ENCODE peak calls at places on chromosomes 4 and X, in four cellular contexts. Z is activated CD4-positive, alpha-beta T cell treated with anti-CD3 and anti-CD28 coated beads, Interleukin-2, amount 10 ng/mL, durations not matched to agents 7 days and 5 days; C is left ventricle myocardium inferior; P is NCI-H2081. S is an unnamed sample.

GRCh38 chr4:102219143-102219542 is 126.1 kb downstream of the SLC39A8 start:
- DNase-seq in C (no peak), Z (no peak), P (peak; percentile 77), S (no peak)

GRCh38 chrX:78746496-78746895 is 1.0 kb upstream of the LPAR4 start:
- DNase-seq in Z (no peak), P (no peak), C (no peak), S (no peak)

GRCh38 chrX:69150294-69150960 is 14.8 kb downstream of the PJA1 start:
- DNase-seq in C (no peak), Z (no peak), P (no peak), S (no peak)

GRCh38 chr4:39758176-39758575 is 60.2 kb downstream of the UBE2K start:
- DNase-seq in Z (no peak), C (no peak), P (no peak), S (no peak)

GRCh38 chr4:76748649-76749048 is 149.3 kb downstream of the SOWAHB start:
- DNase-seq in P (peak; percentile 11), C (no peak), Z (peak; percentile 42), S (no peak)

GRCh38 chr4:146661368-146661767 is 22.7 kb downstream of the POU4F2 start:
- DNase-seq in P (peak; percentile 2), Z (no peak), C (no peak), S (no peak)

GRCh38 chr4:141656031-141656430 is 19.6 kb downstream of the IL15 start:
- DNase-seq in P (no peak), C (no peak), Z (no peak), S (no peak)

GRCh38 chr4:135434936-135435335 is 1233.3 kb upstream of the PABPC4L start:
- DNase-seq in Z (no peak), P (no peak), C (no peak), S (no peak)

GRCh38 chr4:13543648-13544555 is at the start of gene NKX3-2:
- DNase-seq in P (peak; percentile 34), C (no peak), Z (no peak), S (peak; percentile 36)

S was measured in H54.